ENCODE peak calls at places on chromosome 12, in six cellular contexts. Y is AG10803; M is lower leg skin; N is CD4-positive, alpha-beta T cell; Q is brain microvascular endothelial cell; U is foreskin fibroblast. G is an unnamed sample.

GRCh38 chr12:15268927-15269552 is 47.8 kb upstream of the RERG start:
- DNase-seq in Y (peak; percentile 68), M (no peak), N (peak; percentile 6), Q (peak; percentile 41), U (peak; percentile 43), G (peak; percentile 29)

GRCh38 chr12:128932521-128932920 is 79.2 kb downstream of the GLT1D1 start:
- DNase-seq in Y (no peak), M (peak; percentile 70), N (no peak), Q (no peak), U (no peak), G (no peak)

GRCh38 chr12:114405449-114406271 is at the start of gene TBX5:
- DNase-seq in Y (peak; percentile 69), M (no peak), N (no peak), Q (no peak), U (peak; percentile 80), G (no peak)

GRCh38 chr12:111022386-111022785 is 102.0 kb upstream of the MYL2 start:
- DNase-seq in Y (no peak), M (no peak), N (no peak), Q (no peak), U (no peak), G (no peak)

GRCh38 chr12:94725375-94726168 is 75.2 kb upstream of the TMCC3 start:
- DNase-seq in Y (peak; percentile 17), M (no peak), N (no peak), Q (peak; percentile 38), U (peak; percentile 34), G (no peak)

GRCh38 chr12:108784270-108784669 is 53.0 kb upstream of the CORO1C start:
- DNase-seq in Y (no peak), M (no peak), N (no peak), Q (no peak), U (no peak), G (no peak)

GRCh38 chr12:19042196-19042595 is 87.3 kb upstream of the PLEKHA5 start:
- DNase-seq in Y (no peak), M (no peak), N (no peak), Q (no peak), U (no peak), G (no peak)

GRCh38 chr12:88381456-88381855 is 198.8 kb downstream of the KITLG start:
- DNase-seq in Y (no peak), M (no peak), N (no peak), Q (no peak), U (no peak), G (no peak)

GRCh38 chr12:93880853-93881522 is 203.8 kb downstream of the CRADD start:
- DNase-seq in Y (no peak), M (no peak), N (no peak), Q (no peak), U (no peak), G (no peak)

GRCh38 chr12:114709112-114709511 is 25.1 kb upstream of the TBX3 start:
- DNase-seq in Y (no peak), M (no peak), N (no peak), Q (no peak), U (no peak), G (no peak)

GRCh38 chr12:54017027-54017788 is 8.4 kb downstream of the HOXC8 start:
- DNase-seq in Y (no peak), M (no peak), N (no peak), Q (no peak), U (no peak), G (no peak)

GRCh38 chr12:86551146-86551571 is 295.0 kb upstream of the MGAT4C start:
- DNase-seq in Y (no peak), M (no peak), N (no peak), Q (no peak), U (no peak), G (no peak)

GRCh38 chr12:83017001-83017400 is 330.3 kb downstream of the TMTC2 start:
- DNase-seq in Y (no peak), M (no peak), N (no peak), Q (no peak), U (no peak), G (no peak)

GRCh38 chr12:112855375-112855774 is 51.4 kb upstream of the OAS1 start:
- DNase-seq in Y (no peak), M (peak; percentile 49), N (no peak), Q (no peak), U (no peak), G (no peak)

GRCh38 chr12:14767617-14768016 is 35.7 kb downstream of the WBP11 start:
- DNase-seq in Y (no peak), M (no peak), N (no peak), Q (no peak), U (no peak), G (no peak)

GRCh38 chr12:31506907-31507306 is 84.0 kb downstream of the DENND5B start:
- DNase-seq in Y (peak; percentile 53), M (no peak), N (no peak), Q (peak; percentile 50), U (no peak), G (no peak)

GRCh38 chr12:69388371-69388770 is 28.8 kb downstream of the YEATS4 start:
- DNase-seq in Y (peak; percentile 77), M (no peak), N (no peak), Q (no peak), U (peak; percentile 33), G (no peak)

GRCh38 chr12:116806845-116807440 is 68.8 kb downstream of the RNFT2 start:
- DNase-seq in Y (no peak), M (no peak), N (no peak), Q (no peak), U (no peak), G (no peak)

GRCh38 chr12:119154435-119154818 is 24.3 kb upstream of the HSPB8 start:
- DNase-seq in Y (no peak), M (no peak), N (no peak), Q (no peak), U (no peak), G (peak; percentile 41)

GRCh38 chr12:47753021-47754001 is 5.4 kb downstream of the RAPGEF3 start:
- DNase-seq in Y (no peak), M (peak; percentile 95), N (no peak), Q (no peak), U (no peak), G (no peak)

GRCh38 chr12:104455594-104456416 is 943 bp upstream of the CHST11 start:
- DNase-seq in Y (no peak), M (no peak), N (no peak), Q (no peak), U (no peak), G (no peak)

GRCh38 chr12:104456950-104457745 is 400 bp downstream of the CHST11 start:
- DNase-seq in Y (peak; percentile 64), M (peak; percentile 91), N (peak; percentile 41), Q (peak; percentile 73), U (peak; percentile 54), G (peak; percentile 41)

GRCh38 chr12:104457746-104458644 is 1.2 kb downstream of the CHST11 start:
- DNase-seq in Y (peak; percentile 5), M (peak; percentile 86), N (peak; percentile 48), Q (no peak), U (no peak), G (peak; percentile 19)

GRCh38 chr12:104454997-104455396 is 1.8 kb upstream of the CHST11 start:
- DNase-seq in Y (peak; percentile 71), M (no peak), N (no peak), Q (no peak), U (peak; percentile 69), G (no peak)

GRCh38 chr12:104456417-104456949 is at the start of gene CHST11:
- DNase-seq in Y (peak; percentile 83), M (peak; percentile 95), N (peak; percentile 64), Q (peak; percentile 83), U (peak; percentile 92), G (peak; percentile 79)
- TF ChIP-seq CTCF in Y (peak; percentile 37), M (no peak), N (no peak), Q (peak; percentile 48), U (peak; percentile 22), G (peak; percentile 36)

DNA sequence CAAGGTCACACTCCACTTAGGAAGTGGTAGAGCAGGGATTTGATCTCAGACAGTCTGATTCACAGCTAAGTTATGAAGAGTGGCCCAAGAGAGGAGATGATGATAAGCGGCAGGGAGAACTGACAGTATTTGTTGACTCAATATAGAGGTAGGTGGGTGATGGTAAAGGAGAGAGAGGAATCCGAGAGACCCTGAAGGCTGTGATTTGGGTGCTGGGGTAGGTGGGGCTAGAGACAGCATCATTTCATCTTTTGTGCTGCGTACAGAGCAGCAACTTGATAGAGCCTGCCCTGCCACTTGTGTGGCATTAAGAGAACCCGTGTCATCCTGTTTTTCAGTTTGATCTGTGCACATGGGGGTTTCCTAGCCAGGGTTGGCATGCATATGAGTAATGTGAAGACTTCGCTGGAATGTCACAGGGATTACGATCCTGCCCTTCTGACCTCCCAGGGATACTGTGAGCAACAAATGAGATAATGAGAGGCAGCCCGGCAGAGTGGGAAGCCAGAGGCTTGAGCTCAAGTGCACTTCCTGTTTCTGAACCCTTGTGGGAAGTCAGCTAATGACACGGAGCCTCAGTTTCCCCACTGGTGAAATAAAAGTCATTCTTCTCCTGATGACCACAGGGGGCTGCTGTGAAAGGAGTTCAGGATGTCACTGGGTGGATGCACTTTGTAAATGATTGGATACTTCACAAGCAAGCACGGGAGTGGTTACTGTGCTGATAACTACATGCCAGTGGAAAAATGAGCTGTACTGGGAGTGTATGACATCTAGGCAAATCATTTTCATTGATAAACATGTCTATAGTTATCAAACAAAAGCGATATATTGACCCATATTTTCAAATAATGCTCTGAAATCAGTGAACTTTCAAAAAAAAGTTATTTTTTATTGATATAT is 59.5 kb upstream of the IGF1 start:
- DNase-seq in Y (peak; percentile 93), M (no peak), N (no peak), Q (peak; percentile 90), U (peak; percentile 90), G (no peak)
- TF ChIP-seq CTCF in Y (no peak), M (no peak), N (no peak), Q (no peak), U (no peak), G (no peak)

DNA sequence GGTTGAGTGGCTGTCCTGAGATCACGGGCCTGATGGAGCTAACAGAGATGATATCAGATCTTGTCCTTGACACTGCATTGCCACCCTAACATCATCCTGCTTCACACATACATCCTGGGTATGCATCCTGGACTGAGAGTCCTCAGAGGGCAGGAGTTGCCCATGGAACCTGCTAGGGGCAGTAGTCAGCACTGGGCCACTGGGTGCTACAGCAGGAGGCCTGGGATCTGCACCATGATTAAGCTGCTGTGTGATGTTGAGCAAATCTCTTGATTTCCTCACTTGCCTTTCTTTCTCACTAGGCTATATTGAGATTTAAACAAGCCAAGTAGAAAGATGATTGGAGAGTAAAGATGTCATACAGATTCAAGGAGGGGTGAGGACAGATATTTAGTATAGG is 22.1 kb upstream of the EIF4B start:
- DNase-seq in Y (peak; percentile 29), M (no peak), N (no peak), Q (no peak), U (no peak), G (no peak)
- TF ChIP-seq CTCF in Y (peak; percentile 19), M (no peak), N (no peak), Q (peak; percentile 15), U (peak; percentile 7), G (peak; percentile 22)

GRCh38 chr12:124750149-124750656 is 113.5 kb downstream of the SCARB1 start:
- DNase-seq in Y (no peak), M (no peak), N (no peak), Q (no peak), U (no peak), G (no peak)

GRCh38 chr12:124751654-124752355 is 111.9 kb downstream of the SCARB1 start:
- DNase-seq in Y (no peak), M (no peak), N (no peak), Q (no peak), U (no peak), G (no peak)

GRCh38 chr12:124749725-124750124 is 113.9 kb downstream of the SCARB1 start:
- DNase-seq in Y (no peak), M (no peak), N (no peak), Q (no peak), U (no peak), G (no peak)

GRCh38 chr12:124752437-124753229 is 111.0 kb downstream of the SCARB1 start:
- DNase-seq in Y (peak; percentile 74), M (no peak), N (no peak), Q (no peak), U (peak; percentile 81), G (no peak)

GRCh38 chr12:124750787-124751471 is 112.7 kb downstream of the SCARB1 start:
- DNase-seq in Y (no peak), M (no peak), N (no peak), Q (no peak), U (no peak), G (no peak)
- TF ChIP-seq CTCF in Y (no peak), M (no peak), N (no peak), Q (peak; percentile 31), U (peak; percentile 4), G (peak; percentile 40)